ENCODE peak calls at places on chromosomes 13 and 19, in six cellular contexts. L is CD4-positive, alpha-beta T cell; B is foreskin fibroblast; Z is COLO829; F is GM04504; N is NCI-H460. R is an unnamed sample.

GRCh38 chr19:5452594-5453565 is 2.3 kb upstream of the ZNRF4 start:
- DNase-seq in N (no peak), F (no peak), L (no peak), B (peak), Z (peak), R (peak)

GRCh38 chr13:84609716-84610115 is 727.4 kb upstream of the SLITRK1 start:
- DNase-seq in N (no peak), Z (no peak), F (no peak), L (no peak), B (peak), R (no peak)

GRCh38 chr13:41199526-41199925 is 5.2 kb upstream of the KBTBD7 start:
- DNase-seq in L (no peak), F (no peak), B (no peak), N (no peak), Z (no peak), R (no peak)

GRCh38 chr19:41563847-41564514 is 12.0 kb upstream of the CEACAM21 start:
- DNase-seq in F (no peak), N (no peak), Z (no peak), B (no peak), L (peak), R (peak)

GRCh38 chr19:38629568-38629967 is 10.6 kb downstream of the EIF3K start:
- DNase-seq in Z (no peak), F (no peak), B (no peak), N (no peak), L (no peak), R (no peak)

GRCh38 chr13:36282818-36283432 is 14.7 kb downstream of the CCDC169 start:
- DNase-seq in L (no peak), Z (peak), N (peak), B (peak), F (no peak), R (peak)

GRCh38 chr13:79749985-79750551 is 269.1 kb downstream of the NDFIP2 start:
- DNase-seq in B (peak), Z (no peak), N (no peak), F (peak), L (no peak), R (no peak)

GRCh38 chr19:43809762-43810696 is 7.8 kb upstream of the LYPD5 start:
- DNase-seq in B (peak), N (peak), F (no peak), Z (peak), L (no peak), R (peak)

GRCh38 chr13:98252931-98253470 is 75.9 kb upstream of the RNF113B start:
- DNase-seq in Z (peak), B (peak), F (peak), N (no peak), L (no peak), R (peak)

GRCh38 chr19:19538767-19539166 is 702 bp downstream of the CILP2 start:
- DNase-seq in B (peak), L (no peak), N (no peak), Z (no peak), F (no peak), R (no peak)

GRCh38 chr19:5288347-5288739 is 52.3 kb downstream of the PTPRS start:
- DNase-seq in Z (no peak), N (no peak), F (no peak), B (peak), L (no peak), R (no peak)

GRCh38 chr19:7595466-7596133 is at the start of gene CAMSAP3:
- DNase-seq in F (no peak), Z (no peak), L (no peak), B (peak), N (peak), R (peak)

GRCh38 chr13:59728896-59729545 is 434.7 kb downstream of the DIAPH3 start:
- DNase-seq in F (no peak), L (no peak), Z (no peak), N (no peak), B (no peak), R (no peak)

GRCh38 chr19:383922-384800 is 24.8 kb downstream of the C2CD4C start:
- DNase-seq in Z (no peak), F (no peak), N (no peak), L (no peak), B (no peak), R (no peak)

GRCh38 chr13:22193070-22193469 is 522.2 kb downstream of the FGF9 start:
- DNase-seq in L (no peak), Z (no peak), B (no peak), N (no peak), F (no peak), R (no peak)

GRCh38 chr19:916645-917322 is 349 bp upstream of the KISS1R start:
- DNase-seq in L (no peak), B (no peak), Z (no peak), N (no peak), F (no peak), R (no peak)

R was measured in SW480.